ENCODE peak calls at places on chromosomes 3 and 15, in six cellular contexts. L is activated CD4-positive, alpha-beta T cell treated with anti-CD3 and anti-CD28 coated beads for 24 hours; N is OCI-LY7; P is Right ventricle myocardium superior; R is nucleus accumbens; J is globus pallidus. D is an unnamed sample.

GRCh38 chr3:17384567-17385296 is 357.7 kb downstream of the TBC1D5 start:
- DNase-seq in L (no peak), J (no peak), P (no peak), N (no peak), R (no peak), D (no peak)

GRCh38 chr15:42491540-42492225 is 742 bp upstream of the ZNF106 start:
- DNase-seq in J (no peak), L (no peak), R (no peak), N (no peak), P (no peak), D (no peak)

GRCh38 chr3:187044206-187044605 is 95.1 kb downstream of the RPL39L start:
- DNase-seq in R (no peak), L (no peak), P (no peak), J (no peak), N (peak), D (no peak)

GRCh38 chr15:88403461-88403860 is 63.7 kb downstream of the MRPL46 start:
- DNase-seq in J (no peak), N (peak), P (no peak), L (no peak), R (no peak), D (no peak)

GRCh38 chr3:58645726-58646125 is 20.8 kb downstream of the FAM3D start:
- DNase-seq in L (no peak), P (no peak), J (no peak), R (no peak), N (no peak), D (no peak)

GRCh38 chr3:30587876-30588275 is 18.5 kb upstream of the TGFBR2 start:
- DNase-seq in N (no peak), R (no peak), L (no peak), J (no peak), P (no peak), D (no peak)

GRCh38 chr3:52367891-52368880 is 52.1 kb downstream of the DNAH1 start:
- DNase-seq in P (no peak), L (no peak), N (no peak), R (peak), J (peak), D (no peak)

GRCh38 chr15:25054943-25055342 is 100.2 kb downstream of the SNRPN start:
- DNase-seq in R (no peak), J (no peak), N (no peak), P (no peak), L (no peak), D (peak)

GRCh38 chr15:38128389-38128788 is 124.2 kb upstream of the SPRED1 start:
- DNase-seq in P (no peak), N (no peak), J (peak), R (no peak), L (no peak), D (no peak)

GRCh38 chr15:44490628-44491027 is 46.3 kb upstream of the EIF3J start:
- DNase-seq in J (no peak), L (no peak), N (no peak), R (no peak), P (no peak), D (no peak)

GRCh38 chr15:67922971-67923646 is 83.3 kb upstream of the RNU6-1 start:
- DNase-seq in J (no peak), N (no peak), L (no peak), P (no peak), R (no peak), D (no peak)

GRCh38 chr3:170905862-170906261 is 2.6 kb downstream of the EIF5A2 start:
- DNase-seq in L (no peak), J (no peak), N (no peak), R (no peak), P (no peak), D (no peak)

GRCh38 chr3:141379250-141379872 is 11.1 kb downstream of the ZBTB38 start:
- DNase-seq in R (no peak), J (no peak), P (no peak), L (no peak), N (peak), D (no peak)

GRCh38 chr3:23113455-23114171 is 89.5 kb upstream of the UBE2E2 start:
- DNase-seq in R (no peak), P (no peak), L (no peak), J (no peak), N (no peak), D (no peak)

GRCh38 chr3:124558898-124559649 is 171.2 kb upstream of the UMPS start:
- DNase-seq in J (peak), R (peak), P (peak), L (no peak), N (no peak), D (peak)

GRCh38 chr3:101850327-101851048 is 1.2 kb downstream of the NFKBIZ start:
- DNase-seq in N (peak), R (no peak), L (peak), J (no peak), P (no peak), D (no peak)

GRCh38 chr3:194711286-194711685 is 25.6 kb downstream of the FAM43A start:
- DNase-seq in L (no peak), R (no peak), P (no peak), J (no peak), N (no peak), D (no peak)

GRCh38 chr15:72339777-72340177 is 19.8 kb upstream of the CELF6 start:
- DNase-seq in P (no peak), R (no peak), N (no peak), L (no peak), J (peak), D (no peak)

GRCh38 chr3:62874398-62875102 is 666 bp downstream of the CADPS start:
- DNase-seq in P (no peak), L (no peak), J (no peak), N (peak), R (no peak), D (no peak)

GRCh38 chr3:38548154-38548931 is 52.2 kb downstream of the EXOG start:
- DNase-seq in R (no peak), P (no peak), N (no peak), L (no peak), J (no peak), D (no peak)

GRCh38 chr3:181487236-181487978 is 224.3 kb upstream of the SOX2 start:
- DNase-seq in R (no peak), J (peak), N (peak), L (no peak), P (no peak), D (no peak)

GRCh38 chr3:37712918-37713819 is 148.5 kb upstream of the CTDSPL start:
- DNase-seq in P (no peak), L (no peak), N (no peak), J (no peak), R (no peak), D (no peak)

GRCh38 chr3:30324587-30324986 is 281.8 kb upstream of the TGFBR2 start:
- DNase-seq in N (no peak), J (no peak), L (no peak), R (no peak), P (no peak), D (no peak)

GRCh38 chr3:27138005-27138404 is 231.2 kb downstream of the NEK10 start:
- DNase-seq in R (no peak), N (no peak), L (no peak), J (no peak), P (no peak), D (no peak)

GRCh38 chr3:167711439-167711838 is 23.3 kb downstream of the PDCD10 start:
- DNase-seq in N (no peak), P (no peak), J (no peak), R (no peak), L (no peak), D (no peak)

GRCh38 chr3:170440346-170440745 is 21.7 kb downstream of the CLDN11 start:
- DNase-seq in R (no peak), L (no peak), P (no peak), N (no peak), J (no peak), D (no peak)